ENCODE peak calls at places on chromosomes 6 and 20, in five cellular contexts. Y is heart left ventricle, E is left lung, N is MM.1S, P is mucosa of descending colon. C is an unnamed sample.

GRCh38 chr20:61760321-61761112 is 305.2 kb downstream of the TAF4 start:
- DNase-seq in Y (no peak), N (no peak), P (no peak), E (peak; percentile 18), C (no peak)

GRCh38 chr6:133526436-133526835 is 285.3 kb downstream of the EYA4 start:
- DNase-seq in P (no peak), E (no peak), Y (no peak), N (no peak), C (no peak)

GRCh38 chr6:129980821-129981220 is 37.6 kb upstream of the L3MBTL3 start:
- DNase-seq in P (no peak), N (no peak), E (no peak), Y (no peak), C (no peak)

GRCh38 chr6:138765896-138766487 is 7.6 kb upstream of the CCDC28A start:
- DNase-seq in E (no peak), Y (no peak), N (peak; percentile 61), P (no peak), C (no peak)

GRCh38 chr6:169950558-169950957 is 199.1 kb downstream of the ERMARD start:
- DNase-seq in P (no peak), Y (no peak), E (no peak), N (peak; percentile 10), C (no peak)

GRCh38 chr20:35991142-35991771 is 22.9 kb downstream of the CNBD2 start:
- DNase-seq in Y (no peak), E (no peak), P (no peak), N (peak; percentile 46), C (no peak)

GRCh38 chr6:16683524-16684194 is 77.6 kb downstream of the ATXN1 start:
- DNase-seq in N (no peak), P (no peak), Y (no peak), E (peak; percentile 54), C (peak; percentile 79)

GRCh38 chr6:38152620-38153019 is 333.1 kb downstream of the ZFAND3 start:
- DNase-seq in E (no peak), P (no peak), N (no peak), Y (no peak), C (no peak)

GRCh38 chr6:12068899-12069557 is 56.9 kb downstream of the HIVEP1 start:
- DNase-seq in Y (no peak), N (no peak), P (no peak), E (no peak), C (no peak)

GRCh38 chr6:43007126-43007525 is 6.6 kb downstream of the MEA1 start:
- DNase-seq in N (no peak), E (no peak), Y (no peak), P (no peak), C (no peak)

GRCh38 chr6:43006251-43006650 is 7.5 kb downstream of the MEA1 start:
- DNase-seq in P (no peak), Y (no peak), N (no peak), E (no peak), C (no peak)

GRCh38 chr6:43011207-43011606 is 2.5 kb downstream of the MEA1 start:
- DNase-seq in N (no peak), Y (no peak), E (no peak), P (no peak), C (no peak)

GRCh38 chr6:43012364-43012763 is 1.4 kb downstream of the MEA1 start:
- DNase-seq in E (no peak), P (no peak), N (no peak), Y (no peak), C (no peak)

DNA sequence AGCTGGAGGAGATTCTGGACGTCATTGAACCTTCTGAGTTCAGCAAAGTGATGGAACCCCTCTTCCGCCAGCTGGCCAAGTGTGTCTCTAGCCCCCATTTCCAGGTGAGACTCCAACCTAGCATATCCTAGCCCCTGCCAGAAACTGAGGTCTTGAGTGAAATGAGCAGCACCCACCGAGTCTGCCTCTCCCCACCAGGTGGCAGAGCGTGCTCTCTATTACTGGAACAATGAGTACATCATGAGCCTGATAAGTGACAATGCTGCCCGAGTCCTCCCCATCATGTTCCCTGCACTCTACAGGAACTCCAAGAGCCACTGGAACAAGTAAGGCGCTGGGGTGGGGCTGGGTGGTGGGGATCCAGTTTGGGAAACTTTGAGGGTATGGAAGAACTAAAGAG is 4.6 kb downstream of the MEA1 start:
- DNase-seq in N (no peak), Y (peak; percentile 45), E (no peak), P (no peak), C (no peak)
- H3K36me3 ChIP-seq in N (no peaks in the 10 kb centered on the region), Y (peaks cover 68% of the 10 kb centered on the region), E (peaks cover 69% of the 10 kb centered on the region), P (peaks cover 15% of the 10 kb centered on the region), C (peaks cover 39% of the 10 kb centered on the region)

DNA sequence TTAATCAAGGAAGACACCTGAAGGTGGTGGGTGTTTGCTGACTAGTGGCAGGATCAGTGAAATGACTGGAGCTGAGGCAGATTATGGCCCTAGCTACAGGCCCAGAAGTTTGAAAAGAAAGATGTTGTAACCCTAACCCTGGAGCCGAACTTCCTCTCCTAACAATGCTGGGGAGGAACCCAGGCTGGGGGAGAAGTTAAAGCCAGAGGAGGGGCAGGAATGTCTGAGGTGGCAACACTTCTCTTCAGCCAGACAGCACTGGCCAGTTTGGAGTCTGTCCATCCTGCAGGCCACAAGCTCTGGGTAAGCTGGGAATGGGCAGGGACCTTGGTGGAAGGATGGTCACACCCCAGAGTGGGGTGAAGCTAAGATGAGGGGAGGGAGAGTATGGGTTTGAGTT is at the start of gene LST1:
- DNase-seq in Y (peak; percentile 40), E (peak; percentile 58), P (no peak), N (no peak), C (no peak)
- H3K4me3 ChIP-seq in Y (no peak within 1 kb of the TSS), E (no peak within 1 kb of the TSS), P (no peak within 1 kb of the TSS), N (no peak within 1 kb of the TSS), C (no peak within 1 kb of the TSS)

GRCh38 chr20:47251154-47252020 is 105.1 kb downstream of the ZMYND8 start:
- DNase-seq in P (no peak), N (no peak), Y (no peak), E (no peak), C (no peak)
- H3K4me1 ChIP-seq in P (peaks cover 9% of the 10 kb centered on the region), N (no peaks in the 10 kb centered on the region), Y (peaks cover 13% of the 10 kb centered on the region), E (no peaks in the 10 kb centered on the region), C (no peaks in the 10 kb centered on the region)

DNA sequence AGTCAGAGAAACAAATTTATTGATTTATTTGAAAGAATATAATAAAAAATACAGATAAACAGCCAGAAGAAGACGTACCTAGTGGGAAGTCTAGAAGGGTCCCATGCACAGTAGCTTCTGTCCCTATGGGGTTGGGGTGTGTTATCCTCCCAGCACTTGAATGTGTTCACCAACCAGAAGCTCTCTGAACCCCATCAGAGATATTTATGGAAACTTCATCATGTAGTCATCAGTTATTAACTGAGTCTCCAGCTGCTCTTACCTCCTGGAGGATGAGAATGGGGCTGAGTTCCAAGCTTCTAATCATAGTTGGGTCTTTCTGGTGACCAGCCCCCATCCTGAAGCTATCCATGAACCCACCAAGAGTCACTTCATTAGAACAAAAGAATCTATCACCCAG is 15.4 kb upstream of the USP45 start:
- DNase-seq in E (no peak), P (no peak), N (no peak), Y (no peak), C (no peak)
- H3K36me3 ChIP-seq in E (peaks cover 41% of the 10 kb centered on the region), P (peaks cover 6% of the 10 kb centered on the region), N (no peaks in the 10 kb centered on the region), Y (peaks cover 62% of the 10 kb centered on the region), C (peaks cover 5% of the 10 kb centered on the region)

DNA sequence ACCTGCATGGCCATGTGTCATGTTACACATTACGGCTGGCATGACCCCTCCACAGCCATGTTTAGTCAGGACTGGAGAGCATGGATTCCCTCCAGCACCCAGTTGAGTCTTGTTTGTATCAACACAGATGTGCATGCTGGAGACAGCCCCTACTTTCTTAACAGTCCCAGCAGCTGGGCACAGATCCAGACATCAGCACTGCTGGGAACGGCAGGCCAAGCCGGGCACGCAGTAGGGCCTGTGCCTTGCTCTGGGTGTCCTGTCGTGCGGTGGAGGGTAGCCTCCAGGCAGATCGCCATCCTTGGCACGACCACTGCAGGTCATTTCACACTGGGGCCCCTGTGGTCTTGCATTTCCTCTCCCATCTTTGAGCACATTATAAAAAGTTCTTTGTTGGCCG is 381.4 kb downstream of the SMOC2 start:
- DNase-seq in E (no peak), Y (no peak), N (no peak), P (no peak), C (no peak)
- H3K4me3 ChIP-seq in E (no peak overlapping the region), Y (no peak overlapping the region), N (no peak overlapping the region), P (no peak overlapping the region), C (no peak overlapping the region)

C was measured in astrocyte.